ENCODE peak calls at places on chromosomes 16 and 17, in eight cellular contexts. F, I, J, W, Z, O, K and B are unnamed samples.

GRCh38 chr17:64413505-64413904 is 22.8 kb upstream of the PECAM1 start:
- DNase-seq in F (no peak), I (no peak), J (no peak), W (no peak), Z (no peak), O (no peak), K (no peak), B (no peak)

GRCh38 chr16:74438492-74438979 is 17.3 kb upstream of the CLEC18B start:
- DNase-seq in F (no peak), I (no peak), J (no peak), W (no peak), Z (no peak), O (no peak), K (no peak), B (no peak)

GRCh38 chr17:81871387-81872120 is 417 bp upstream of the ARHGDIA start:
- DNase-seq in F (peak), I (peak), J (peak), W (no peak), Z (peak), O (peak), K (peak), B (peak)

GRCh38 chr16:64545769-64546168 is 576.1 kb downstream of the CDH11 start:
- DNase-seq in F (no peak), I (no peak), J (no peak), W (no peak), Z (no peak), O (no peak), K (no peak), B (no peak)

GRCh38 chr17:51120739-51121619 is at the start of gene SPAG9:
- DNase-seq in F (peak), I (peak), J (peak), W (peak), Z (peak), O (peak), K (peak), B (peak)

GRCh38 chr17:292531-293382 is 59.9 kb downstream of the RPH3AL start:
- DNase-seq in F (no peak), I (no peak), J (no peak), W (no peak), Z (no peak), O (no peak), K (no peak), B (no peak)

GRCh38 chr17:7234100-7235012 is at the start of gene DVL2:
- DNase-seq in F (peak), I (peak), J (peak), W (peak), Z (peak), O (peak), K (peak), B (peak)

GRCh38 chr17:35898283-35899070 is 18.3 kb upstream of the CCL5 start:
- DNase-seq in F (peak), I (no peak), J (no peak), W (no peak), Z (no peak), O (no peak), K (no peak), B (no peak)

GRCh38 chr16:50309527-50310307 is 43.4 kb downstream of the ADCY7 start:
- DNase-seq in F (no peak), I (no peak), J (peak), W (no peak), Z (no peak), O (no peak), K (no peak), B (no peak)

GRCh38 chr16:17369441-17369951 is 101.3 kb downstream of the XYLT1 start:
- DNase-seq in F (no peak), I (peak), J (no peak), W (peak), Z (no peak), O (peak), K (no peak), B (no peak)

GRCh38 chr16:10678655-10679054 is 16.1 kb downstream of the TEKT5 start:
- DNase-seq in F (no peak), I (no peak), J (no peak), W (no peak), Z (no peak), O (no peak), K (no peak), B (no peak)

GRCh38 chr17:82592289-82592683 is 56.0 kb downstream of the WDR45B start:
- DNase-seq in F (peak), I (no peak), J (no peak), W (no peak), Z (no peak), O (no peak), K (no peak), B (no peak)

GRCh38 chr16:57964157-57964700 is 6.7 kb downstream of the CNGB1 start:
- DNase-seq in F (no peak), I (no peak), J (no peak), W (no peak), Z (no peak), O (no peak), K (no peak), B (no peak)

GRCh38 chr17:81329927-81330883 is 35.1 kb upstream of the SLC38A10 start:
- DNase-seq in F (peak), I (no peak), J (no peak), W (no peak), Z (no peak), O (no peak), K (no peak), B (no peak)

GRCh38 chr16:24689128-24689527 is 40.3 kb upstream of the TNRC6A start:
- DNase-seq in F (peak), I (no peak), J (no peak), W (no peak), Z (no peak), O (no peak), K (peak), B (peak)

GRCh38 chr17:37848690-37849616 is 75.3 kb upstream of the TBC1D3K start:
- DNase-seq in F (peak), I (no peak), J (no peak), W (no peak), Z (no peak), O (no peak), K (no peak), B (no peak)

GRCh38 chr16:81035975-81036750 is 521 bp downstream of the ATMIN start:
- DNase-seq in F (peak), I (peak), J (no peak), W (no peak), Z (no peak), O (no peak), K (peak), B (peak)

GRCh38 chr17:40068129-40068581 is 5.4 kb downstream of the THRA start:
- DNase-seq in F (no peak), I (no peak), J (no peak), W (no peak), Z (no peak), O (no peak), K (no peak), B (no peak)

GRCh38 chr16:2777231-2777902 is at the start of gene ELOB:
- DNase-seq in F (peak), I (peak), J (peak), W (no peak), Z (peak), O (peak), K (peak), B (peak)

GRCh38 chr16:23248261-23249194 is 53.6 kb upstream of the SCNN1B start:
- DNase-seq in F (no peak), I (no peak), J (no peak), W (no peak), Z (no peak), O (no peak), K (peak), B (peak)

GRCh38 chr16:66926171-66926570 is 836 bp upstream of the RRAD start:
- DNase-seq in F (peak), I (no peak), J (no peak), W (no peak), Z (no peak), O (no peak), K (peak), B (peak)

GRCh38 chr17:8162232-8162996 is at the start of gene VAMP2:
- DNase-seq in F (peak), I (peak), J (peak), W (no peak), Z (no peak), O (peak), K (peak), B (peak)

GRCh38 chr17:74513987-74514631 is 17.2 kb downstream of the CD300LB start:
- DNase-seq in F (peak), I (peak), J (no peak), W (no peak), Z (peak), O (peak), K (peak), B (peak)

GRCh38 chr17:51154176-51154575 is 817 bp downstream of the NME1 start:
- DNase-seq in F (no peak), I (no peak), J (no peak), W (no peak), Z (no peak), O (no peak), K (no peak), B (no peak)

GRCh38 chr17:42494673-42495072 is 36.0 kb downstream of the ATP6V0A1 start:
- DNase-seq in F (no peak), I (no peak), J (no peak), W (no peak), Z (no peak), O (no peak), K (no peak), B (no peak)

GRCh38 chr17:68600881-68601564 is at the start of gene FAM20A:
- DNase-seq in F (peak), I (no peak), J (peak), W (no peak), Z (no peak), O (no peak), K (peak), B (no peak)

GRCh38 chr17:68613739-68614298 is 12.7 kb upstream of the FAM20A start:
- DNase-seq in F (peak), I (no peak), J (no peak), W (no peak), Z (no peak), O (no peak), K (peak), B (peak)

GRCh38 chr17:35373984-35374765 is 754 bp upstream of the SLFN11 start:
- DNase-seq in F (peak), I (no peak), J (no peak), W (no peak), Z (peak), O (peak), K (peak), B (peak)

GRCh38 chr16:68351463-68351862 is 40.6 kb downstream of the PRMT7 start:
- DNase-seq in F (no peak), I (no peak), J (no peak), W (no peak), Z (no peak), O (no peak), K (no peak), B (no peak)